ENCODE peak calls at places on chromosomes 4 and X, in eight cellular contexts. M is heart left ventricle, W is pancreas, B is Panc1, Y is cardiac muscle cell, E is GM23338, P is spleen, V is tibial nerve. D is an unnamed sample.
A peak's percentile ranks its signal among the peaks of the same experiment; 100 is the strongest.

GRCh38 chrX:68084765-68085164 is 348.5 kb downstream of the OPHN1 start:
- DNase-seq in M (no peak), E (no peak), Y (no peak), W (no peak), P (no peak), V (peak; percentile 48), B (no peak), D (no peak)

GRCh38 chr4:182273191-182273935 is 30.2 kb downstream of the TENM3 start:
- DNase-seq in W (no peak), P (no peak), B (no peak), Y (no peak), E (peak; percentile 40), M (no peak), V (no peak), D (no peak)

GRCh38 chr4:3869661-3870566 is 103.7 kb downstream of the ADRA2C start:
- DNase-seq in B (no peak), Y (no peak), E (no peak), W (no peak), P (peak; percentile 65), V (no peak), M (no peak), D (peak; percentile 13)

GRCh38 chr4:37453361-37454262 is 209.1 kb downstream of the NWD2 start:
- DNase-seq in Y (peak; percentile 86), W (peak; percentile 89), M (peak; percentile 31), B (no peak), P (peak; percentile 86), V (peak; percentile 19), E (peak; percentile 81), D (peak; percentile 45)

GRCh38 chr4:4836044-4836443 is 23.4 kb upstream of the MSX1 start:
- DNase-seq in B (no peak), Y (no peak), P (no peak), W (no peak), E (no peak), M (no peak), V (no peak), D (no peak)

GRCh38 chr4:83561381-83561780 is 25.5 kb downstream of the GPAT3 start:
- DNase-seq in Y (no peak), W (no peak), E (no peak), P (no peak), M (no peak), B (peak; percentile 50), V (peak; percentile 31), D (no peak)

GRCh38 chrX:53287493-53288138 is 6.2 kb upstream of the IQSEC2 start:
- DNase-seq in P (peak; percentile 81), W (no peak), B (no peak), Y (peak; percentile 4), E (no peak), V (peak; percentile 18), M (peak; percentile 67), D (peak; percentile 72)

GRCh38 chrX:119303137-119303536 is 67.1 kb downstream of the PGRMC1 start:
- DNase-seq in P (no peak), Y (no peak), M (no peak), E (no peak), W (no peak), B (no peak), V (no peak), D (no peak)

GRCh38 chr4:80446664-80447063 is 111.1 kb downstream of the CFAP299 start:
- DNase-seq in V (no peak), W (no peak), B (no peak), P (no peak), E (no peak), M (no peak), Y (no peak), D (no peak)

GRCh38 chrX:103378990-103379389 is 2.7 kb downstream of the BEX3 start:
- DNase-seq in Y (no peak), P (no peak), B (no peak), V (no peak), W (no peak), E (no peak), M (no peak), D (no peak)

GRCh38 chrX:333611-334311 is 15.2 kb upstream of the GTPBP6 start:
- DNase-seq in W (peak; percentile 53), V (no peak), P (peak; percentile 69), E (no peak), Y (no peak), M (no peak), B (no peak), D (no peak)

GRCh38 chr4:15805583-15806517 is 27.7 kb downstream of the CD38 start:
- DNase-seq in W (no peak), B (peak; percentile 22), E (peak; percentile 86), V (peak; percentile 61), P (no peak), M (no peak), Y (peak; percentile 69), D (no peak)

GRCh38 chr4:86498560-86499166 is 95.5 kb upstream of the PTPN13 start:
- DNase-seq in B (peak; percentile 32), E (peak; percentile 86), Y (peak; percentile 74), M (no peak), V (peak; percentile 28), P (no peak), W (no peak), D (no peak)

GRCh38 chr4:8228319-8229250 is 29.5 kb downstream of the SH3TC1 start:
- DNase-seq in P (peak; percentile 92), B (no peak), W (peak; percentile 90), V (peak; percentile 58), M (peak; percentile 58), E (no peak), Y (no peak), D (peak; percentile 84)

GRCh38 chr4:139630991-139631390 is 34.6 kb upstream of the MGST2 start:
- DNase-seq in V (no peak), B (no peak), P (no peak), M (no peak), E (peak; percentile 49), W (no peak), Y (no peak), D (no peak)

GRCh38 chr4:10783351-10783750 is 98.8 kb upstream of the CLNK start:
- DNase-seq in W (no peak), B (no peak), V (no peak), E (no peak), P (no peak), M (no peak), Y (no peak), D (no peak)

GRCh38 chr4:82201805-82202636 is 171.8 kb downstream of the HNRNPD start:
- DNase-seq in Y (peak; percentile 60), P (no peak), E (peak; percentile 91), M (no peak), V (no peak), W (no peak), B (peak; percentile 7), D (no peak)

GRCh38 chr4:159446266-159446976 is 343.5 kb downstream of the RAPGEF2 start:
- DNase-seq in E (peak; percentile 84), V (peak; percentile 46), B (peak; percentile 41), P (no peak), Y (peak; percentile 80), M (peak; percentile 31), W (no peak), D (no peak)

GRCh38 chr4:24137963-24138601 is 248.2 kb upstream of the PPARGC1A start:
- DNase-seq in P (no peak), E (no peak), W (no peak), M (no peak), V (no peak), Y (no peak), B (no peak), D (no peak)

GRCh38 chr4:74311696-74312313 is 3.5 kb downstream of the EPGN start:
- DNase-seq in Y (peak; percentile 57), M (no peak), B (peak; percentile 27), E (peak; percentile 82), P (no peak), V (peak; percentile 59), W (no peak), D (no peak)

GRCh38 chr4:157265281-157265680 is 44.8 kb downstream of the GRIA2 start:
- DNase-seq in W (no peak), E (peak; percentile 38), Y (peak; percentile 40), V (no peak), P (no peak), B (no peak), M (no peak), D (no peak)

GRCh38 chr4:87366763-87367162 is 24.2 kb downstream of the HSD17B11 start:
- DNase-seq in M (no peak), P (no peak), V (no peak), W (no peak), E (no peak), Y (no peak), B (no peak), D (no peak)

GRCh38 chr4:25702848-25703247 is 47.2 kb downstream of the SLC34A2 start:
- DNase-seq in P (no peak), Y (peak; percentile 32), M (peak; percentile 35), V (peak; percentile 23), E (no peak), B (no peak), W (no peak), D (no peak)

GRCh38 chrX:72255445-72255844 is 16.6 kb upstream of the ERCC6L start:
- DNase-seq in V (no peak), W (peak; percentile 80), P (no peak), E (peak; percentile 56), B (no peak), M (no peak), Y (no peak), D (no peak)

GRCh38 chrX:20500171-20500865 is 233.6 kb upstream of the RPS6KA3 start:
- DNase-seq in V (no peak), M (no peak), B (no peak), W (no peak), P (no peak), Y (no peak), E (peak; percentile 11), D (no peak)

GRCh38 chr4:2241003-2241402 is 918 bp downstream of the HAUS3 start:
- DNase-seq in V (no peak), W (no peak), M (no peak), Y (no peak), P (no peak), B (no peak), E (no peak), D (no peak)
- H3K27ac ChIP-seq in V (peak overlapping the region; percentile 74), W (no peak overlapping the region), M (no peak overlapping the region), Y (peak overlapping the region; percentile 61), P (peak overlapping the region; percentile 93), B (peak overlapping the region; percentile 76), E (no peak overlapping the region), D (peak overlapping the region; percentile 70)

GRCh38 chr4:108213308-108213707 is 44.6 kb upstream of the LEF1 start:
- DNase-seq in B (no peak), E (no peak), M (no peak), V (no peak), P (no peak), W (no peak), Y (peak; percentile 13), D (no peak)
- H3K4me1 ChIP-seq in B (no peaks in the 10 kb centered on the region), E (no peaks in the 10 kb centered on the region), M (no peaks in the 10 kb centered on the region), V (no peaks in the 10 kb centered on the region), P (no peaks in the 10 kb centered on the region), W (no peaks in the 10 kb centered on the region), Y (peaks cover 16% of the 10 kb centered on the region), D (no peaks in the 10 kb centered on the region)

DNA sequence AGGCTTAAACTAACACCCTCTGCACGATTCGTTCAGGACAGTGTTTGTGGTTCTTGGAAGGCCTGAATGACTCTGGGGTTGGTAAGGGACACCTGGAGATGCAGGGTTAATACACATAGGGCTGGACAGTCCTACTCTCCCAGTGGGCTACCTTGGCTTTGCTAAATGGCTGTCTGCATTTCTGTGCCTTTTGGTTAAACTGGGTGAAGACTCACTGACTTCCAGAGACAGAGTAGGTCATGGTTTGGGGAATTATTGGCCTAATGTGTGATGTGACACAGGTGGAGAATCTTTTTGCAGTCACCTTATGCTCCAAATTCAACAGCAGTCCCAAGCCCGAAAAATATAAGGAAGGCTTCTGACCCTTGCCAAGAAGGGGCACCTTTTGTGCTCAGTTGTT is 10.5 kb downstream of the POU4F2 start:
- DNase-seq in V (no peak), W (no peak), B (no peak), M (no peak), P (no peak), Y (no peak), E (no peak), D (no peak)
- H3K27me3 ChIP-seq in V (peaks cover 81% of the 10 kb centered on the region), W (no peaks in the 10 kb centered on the region), B (no peaks in the 10 kb centered on the region), M (peaks cover 54% of the 10 kb centered on the region), P (peaks cover 100% of the 10 kb centered on the region), Y (peaks cover 100% of the 10 kb centered on the region), E (peaks cover 100% of the 10 kb centered on the region), D (peaks cover 92% of the 10 kb centered on the region)

GRCh38 chr4:168183717-168184571 is 91.6 kb downstream of the ANXA10 start:
- DNase-seq in W (no peak), P (no peak), B (peak; percentile 24), M (no peak), V (no peak), E (peak; percentile 49), Y (peak; percentile 42), D (no peak)
- H3K27ac ChIP-seq in W (no peak overlapping the region), P (no peak overlapping the region), B (no peak overlapping the region), M (peak overlapping the region; percentile 21), V (no peak overlapping the region), E (no peak overlapping the region), Y (peak overlapping the region; percentile 17), D (no peak overlapping the region)